ENCODE peak calls at places on chromosomes 6 and 20, in five cellular contexts. One of them, this sample, is unnamed. For H3K4me1, the result is how much of the 10 kb centered on the place peaks cover.

GRCh38 chr6:35140991-35141720 is at the start of gene TCP11:
- DNase-seq in ovary: peak
- DNase-seq in astrocyte: no peak
- DNase-seq in foreskin keratinocyte: no peak
- DNase-seq in mucosa of descending colon: peak
- DNase-seq in this sample: no peak

GRCh38 chr6:132527791-132528190 is 10.3 kb upstream of the TAAR9 start:
- DNase-seq in ovary: no peak
- DNase-seq in astrocyte: no peak
- DNase-seq in foreskin keratinocyte: no peak
- DNase-seq in mucosa of descending colon: no peak
- DNase-seq in this sample: no peak

GRCh38 chr20:6613280-6613861 is 154.1 kb upstream of the BMP2 start:
- DNase-seq in ovary: no peak
- DNase-seq in astrocyte: no peak
- DNase-seq in foreskin keratinocyte: no peak
- DNase-seq in mucosa of descending colon: no peak
- DNase-seq in this sample: no peak

GRCh38 chr20:4978050-4978918 is 23.0 kb downstream of the SLC23A2 start:
- DNase-seq in ovary: no peak
- DNase-seq in astrocyte: peak
- DNase-seq in foreskin keratinocyte: no peak
- DNase-seq in mucosa of descending colon: no peak
- DNase-seq in this sample: no peak

GRCh38 chr20:2162823-2163166 is 61.2 kb downstream of the STK35 start:
- DNase-seq in ovary: no peak
- DNase-seq in astrocyte: no peak
- DNase-seq in foreskin keratinocyte: no peak
- DNase-seq in mucosa of descending colon: no peak
- DNase-seq in this sample: no peak

GRCh38 chr6:33901822-33902816 is 98.3 kb upstream of the MLN start:
- DNase-seq in ovary: no peak
- DNase-seq in astrocyte: no peak
- DNase-seq in foreskin keratinocyte: no peak
- DNase-seq in mucosa of descending colon: no peak
- DNase-seq in this sample: no peak

GRCh38 chr6:31821301-31822037 is 6.1 kb upstream of the HSPA1B start:
- DNase-seq in ovary: peak
- DNase-seq in astrocyte: no peak
- DNase-seq in foreskin keratinocyte: no peak
- DNase-seq in mucosa of descending colon: peak
- DNase-seq in this sample: no peak

GRCh38 chr20:6299451-6299850 is 176.6 kb upstream of the FERMT1 start:
- DNase-seq in ovary: no peak
- DNase-seq in astrocyte: peak
- DNase-seq in foreskin keratinocyte: no peak
- DNase-seq in mucosa of descending colon: no peak
- DNase-seq in this sample: no peak

GRCh38 chr20:62464080-62464770 is 11.6 kb downstream of the GATA5 start:
- DNase-seq in ovary: no peak
- DNase-seq in astrocyte: no peak
- DNase-seq in foreskin keratinocyte: no peak
- DNase-seq in mucosa of descending colon: no peak
- DNase-seq in this sample: no peak

GRCh38 chr6:4914412-4915159 is 89.3 kb downstream of the RPP40 start:
- DNase-seq in ovary: no peak
- DNase-seq in astrocyte: peak
- DNase-seq in foreskin keratinocyte: peak
- DNase-seq in mucosa of descending colon: no peak
- DNase-seq in this sample: no peak

GRCh38 chr6:84411060-84411629 is 183.7 kb upstream of the CEP162 start:
- DNase-seq in ovary: no peak
- DNase-seq in astrocyte: peak
- DNase-seq in foreskin keratinocyte: no peak
- DNase-seq in mucosa of descending colon: no peak
- DNase-seq in this sample: no peak

GRCh38 chr6:41647061-41647511 is 8.8 kb downstream of the MDFI start:
- DNase-seq in ovary: no peak
- DNase-seq in astrocyte: no peak
- DNase-seq in foreskin keratinocyte: no peak
- DNase-seq in mucosa of descending colon: no peak
- DNase-seq in this sample: no peak
- H3K4me1 ChIP-seq in ovary: under half
- H3K4me1 ChIP-seq in astrocyte: under half
- H3K4me1 ChIP-seq in foreskin keratinocyte: under half
- H3K4me1 ChIP-seq in mucosa of descending colon: under half
- H3K4me1 ChIP-seq in this sample: under half

GRCh38 chr6:108632441-108632840 is 71.7 kb downstream of the FOXO3 start:
- DNase-seq in ovary: no peak
- DNase-seq in astrocyte: no peak
- DNase-seq in foreskin keratinocyte: no peak
- DNase-seq in mucosa of descending colon: no peak
- DNase-seq in this sample: no peak

GRCh38 chr6:108623995-108624394 is 63.3 kb downstream of the FOXO3 start:
- DNase-seq in ovary: no peak
- DNase-seq in astrocyte: no peak
- DNase-seq in foreskin keratinocyte: no peak
- DNase-seq in mucosa of descending colon: no peak
- DNase-seq in this sample: no peak

GRCh38 chr6:108630050-108630714 is 69.5 kb downstream of the FOXO3 start:
- DNase-seq in ovary: no peak
- DNase-seq in astrocyte: no peak
- DNase-seq in foreskin keratinocyte: no peak
- DNase-seq in mucosa of descending colon: no peak
- DNase-seq in this sample: no peak

GRCh38 chr6:108626777-108627176 is 66.1 kb downstream of the FOXO3 start:
- DNase-seq in ovary: no peak
- DNase-seq in astrocyte: no peak
- DNase-seq in foreskin keratinocyte: no peak
- DNase-seq in mucosa of descending colon: no peak
- DNase-seq in this sample: no peak

GRCh38 chr6:108627692-108628565 is 67.2 kb downstream of the FOXO3 start:
- DNase-seq in ovary: no peak
- DNase-seq in astrocyte: peak
- DNase-seq in foreskin keratinocyte: no peak
- DNase-seq in mucosa of descending colon: no peak
- DNase-seq in this sample: no peak
- H3K4me1 ChIP-seq in ovary: under half
- H3K4me1 ChIP-seq in astrocyte: under half
- H3K4me1 ChIP-seq in foreskin keratinocyte: under half
- H3K4me1 ChIP-seq in mucosa of descending colon: under half
- H3K4me1 ChIP-seq in this sample: half or more

GRCh38 chr6:2855061-2855519 is 13.4 kb upstream of the SERPINB1 start:
- DNase-seq in ovary: no peak
- DNase-seq in astrocyte: no peak
- DNase-seq in foreskin keratinocyte: no peak
- DNase-seq in mucosa of descending colon: no peak
- DNase-seq in this sample: no peak
- H3K4me1 ChIP-seq in ovary: under half
- H3K4me1 ChIP-seq in astrocyte: under half
- H3K4me1 ChIP-seq in foreskin keratinocyte: under half
- H3K4me1 ChIP-seq in mucosa of descending colon: under half
- H3K4me1 ChIP-seq in this sample: under half

GRCh38 chr20:33816191-33816590 is 5.0 kb downstream of the CHMP4B start:
- DNase-seq in ovary: no peak
- DNase-seq in astrocyte: no peak
- DNase-seq in foreskin keratinocyte: no peak
- DNase-seq in mucosa of descending colon: no peak
- DNase-seq in this sample: no peak
- H3K4me1 ChIP-seq in ovary: under half
- H3K4me1 ChIP-seq in astrocyte: under half
- H3K4me1 ChIP-seq in foreskin keratinocyte: under half
- H3K4me1 ChIP-seq in mucosa of descending colon: under half
- H3K4me1 ChIP-seq in this sample: half or more